ENCODE peak calls at places on chromosomes 3 and 15, in seven cellular contexts. G is tibial nerve; A is brain microvascular endothelial cell; Y is tibial artery; M is RWPE1; Z is CD8-positive, alpha-beta memory T cell; H is GM23338. B is an unnamed sample.
A peak's percentile ranks its signal among the peaks of the same experiment; 100 is the strongest.

GRCh38 chr3:35944915-35945710 is 305.8 kb downstream of the ARPP21 start:
- DNase-seq in A (peak; percentile 44), Z (no peak), H (no peak), Y (no peak), G (no peak), M (peak; percentile 3), B (no peak)

GRCh38 chr15:54620916-54621315 is 575.8 kb downstream of the RSL24D1 start:
- DNase-seq in Z (no peak), A (no peak), M (no peak), H (no peak), Y (no peak), G (no peak), B (no peak)

GRCh38 chr3:67941433-67942030 is 287.1 kb upstream of the SUCLG2 start:
- DNase-seq in M (no peak), H (no peak), Y (no peak), Z (no peak), A (no peak), G (no peak), B (no peak)

GRCh38 chr15:76006136-76006778 is 6.0 kb downstream of the NRG4 start:
- DNase-seq in G (peak; percentile 48), H (no peak), Z (no peak), Y (peak; percentile 22), M (no peak), A (no peak), B (peak; percentile 61)

GRCh38 chr15:29887719-29888118 is 65.5 kb upstream of the TJP1 start:
- DNase-seq in Y (no peak), G (no peak), A (no peak), M (no peak), Z (no peak), H (no peak), B (no peak)

GRCh38 chr15:100715571-100716455 is 113.4 kb downstream of the ASB7 start:
- DNase-seq in G (no peak), H (no peak), Y (no peak), M (no peak), Z (no peak), A (no peak), B (peak; percentile 94)

GRCh38 chr3:131401978-131402377 is 20.4 kb downstream of the NUDT16 start:
- DNase-seq in G (no peak), A (no peak), Y (no peak), M (no peak), H (no peak), Z (no peak), B (no peak)

GRCh38 chr3:157464283-157464682 is 27.6 kb downstream of the PTX3 start:
- DNase-seq in Z (no peak), M (no peak), A (peak; percentile 60), Y (no peak), H (no peak), G (no peak), B (no peak)

GRCh38 chr15:74613953-74614743 is 1.5 kb upstream of the CLK3 start:
- DNase-seq in Y (no peak), M (peak; percentile 86), A (no peak), G (no peak), Z (no peak), H (peak; percentile 84), B (no peak)

GRCh38 chr3:59709702-59710555 is 660.1 kb upstream of the CFAP20DC start:
- DNase-seq in G (peak; percentile 37), H (no peak), M (no peak), A (no peak), Y (peak; percentile 74), Z (no peak), B (peak; percentile 40)

GRCh38 chr3:52422669-52423068 is 22.2 kb downstream of the SEMA3G start:
- DNase-seq in H (no peak), Y (no peak), Z (no peak), M (no peak), A (no peak), G (no peak), B (no peak)

GRCh38 chr15:49331951-49332350 is 91.1 kb upstream of the FGF7 start:
- DNase-seq in Y (no peak), M (no peak), Z (no peak), A (peak; percentile 4), H (no peak), G (no peak), B (no peak)

GRCh38 chr15:49323207-49323606 is 99.8 kb upstream of the FGF7 start:
- DNase-seq in Z (no peak), M (no peak), Y (no peak), A (no peak), G (no peak), H (no peak), B (no peak)

GRCh38 chr15:49327927-49328326 is 95.1 kb upstream of the FGF7 start:
- DNase-seq in Z (no peak), M (no peak), Y (no peak), H (no peak), A (no peak), G (no peak), B (no peak)

GRCh38 chr15:49330166-49330565 is 92.9 kb upstream of the FGF7 start:
- DNase-seq in Y (no peak), Z (no peak), A (no peak), M (no peak), H (no peak), G (no peak), B (no peak)

GRCh38 chr15:49328941-49329340 is 94.1 kb upstream of the FGF7 start:
- DNase-seq in Y (no peak), H (peak; percentile 92), M (no peak), A (no peak), G (no peak), Z (no peak), B (no peak)
- H3K27ac ChIP-seq in Y (no peak overlapping the region), H (peak overlapping the region; percentile 70), M (no peak overlapping the region), A (no peak overlapping the region), G (no peak overlapping the region), Z (no peak overlapping the region), B (no peak overlapping the region)

GRCh38 chr3:25915673-25916072 is 125.8 kb downstream of the OXSM start:
- DNase-seq in Y (no peak), Z (no peak), A (no peak), M (no peak), H (no peak), G (no peak), B (no peak)

GRCh38 chr3:25911525-25912295 is 121.8 kb downstream of the OXSM start:
- DNase-seq in Y (no peak), M (no peak), H (no peak), Z (peak; percentile 51), G (no peak), A (no peak), B (no peak)

GRCh38 chr3:25916286-25916685 is 126.4 kb downstream of the OXSM start:
- DNase-seq in H (no peak), Z (no peak), M (no peak), Y (no peak), G (no peak), A (no peak), B (no peak)

GRCh38 chr3:25910997-25911396 is 121.1 kb downstream of the OXSM start:
- DNase-seq in H (peak; percentile 89), A (peak; percentile 2), Y (no peak), G (peak; percentile 13), M (no peak), Z (peak; percentile 48), B (no peak)

DNA sequence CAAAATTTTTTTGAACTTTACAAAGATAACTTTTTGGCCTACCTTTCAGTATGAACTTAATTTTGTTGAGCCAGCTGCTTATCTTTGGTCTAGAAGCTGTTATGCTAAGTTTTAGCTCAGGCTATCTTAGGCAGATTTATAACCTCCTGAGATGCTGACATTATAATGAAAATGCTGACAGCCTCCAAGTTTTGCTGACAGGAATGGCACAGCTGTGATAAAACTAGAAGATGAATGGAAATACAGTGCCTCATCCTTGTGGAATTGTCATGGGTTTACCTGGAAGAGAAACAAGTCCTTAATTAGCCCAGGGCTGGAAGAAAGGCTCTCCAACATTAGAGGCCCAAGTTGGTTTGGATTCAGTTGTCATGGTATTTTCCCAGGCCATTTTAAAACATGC is 123.3 kb downstream of the OXSM start:
- DNase-seq in G (no peak), H (no peak), Y (no peak), M (no peak), Z (no peak), A (no peak), B (no peak)
- H3K27ac ChIP-seq in G (no peak overlapping the region), H (no peak overlapping the region), Y (no peak overlapping the region), M (no peak overlapping the region), Z (no peak overlapping the region), A (no peak overlapping the region), B (no peak overlapping the region)

GRCh38 chr3:58535531-58536500 is 1.2 kb downstream of the ACOX2 start:
- DNase-seq in M (no peak), G (no peak), Z (no peak), H (no peak), A (no peak), Y (no peak), B (peak; percentile 96)
- H3K27ac ChIP-seq in M (peak overlapping the region; percentile 56), G (peak overlapping the region; percentile 81), Z (no peak overlapping the region), H (no peak overlapping the region), A (no peak overlapping the region), Y (peak overlapping the region; percentile 83), B (peak overlapping the region; percentile 72)

DNA sequence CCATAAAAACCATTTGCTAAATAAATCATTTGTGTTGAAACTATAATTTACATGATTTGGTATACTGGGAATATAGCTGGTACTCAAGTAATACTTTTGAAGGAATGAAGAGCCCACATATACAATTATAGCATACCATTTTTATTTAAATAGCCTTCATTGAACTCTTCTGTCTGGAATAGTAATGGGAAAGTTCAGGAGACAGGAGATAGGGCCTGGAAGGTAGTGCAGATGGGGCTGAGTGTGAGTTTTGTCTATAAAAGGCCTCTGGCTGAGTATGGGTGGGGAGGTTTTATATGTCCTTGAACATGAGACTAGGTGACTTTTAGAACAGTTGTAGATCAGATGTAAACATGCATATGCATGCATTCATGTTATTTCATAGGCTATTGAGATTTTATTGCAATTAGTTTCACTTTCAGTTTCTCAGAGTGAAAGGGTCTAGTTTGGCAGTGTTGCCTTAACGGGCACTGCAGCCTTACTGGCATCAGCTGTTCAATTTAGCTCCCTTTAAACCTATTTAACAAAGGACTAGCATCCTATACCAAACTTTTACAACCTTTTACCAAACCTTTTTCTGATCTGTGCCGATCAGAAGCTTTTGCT is 27.2 kb downstream of the CGGBP1 start:
- DNase-seq in H (peak; percentile 2), Z (peak; percentile 53), M (peak; percentile 20), G (no peak), A (peak; percentile 8), Y (no peak), B (no peak)
- H3K27ac ChIP-seq in H (no peak overlapping the region), Z (peak overlapping the region; percentile 47), M (no peak overlapping the region), G (peak overlapping the region; percentile 62), A (peak overlapping the region; percentile 38), Y (peak overlapping the region; percentile 83), B (peak overlapping the region; percentile 69)

DNA sequence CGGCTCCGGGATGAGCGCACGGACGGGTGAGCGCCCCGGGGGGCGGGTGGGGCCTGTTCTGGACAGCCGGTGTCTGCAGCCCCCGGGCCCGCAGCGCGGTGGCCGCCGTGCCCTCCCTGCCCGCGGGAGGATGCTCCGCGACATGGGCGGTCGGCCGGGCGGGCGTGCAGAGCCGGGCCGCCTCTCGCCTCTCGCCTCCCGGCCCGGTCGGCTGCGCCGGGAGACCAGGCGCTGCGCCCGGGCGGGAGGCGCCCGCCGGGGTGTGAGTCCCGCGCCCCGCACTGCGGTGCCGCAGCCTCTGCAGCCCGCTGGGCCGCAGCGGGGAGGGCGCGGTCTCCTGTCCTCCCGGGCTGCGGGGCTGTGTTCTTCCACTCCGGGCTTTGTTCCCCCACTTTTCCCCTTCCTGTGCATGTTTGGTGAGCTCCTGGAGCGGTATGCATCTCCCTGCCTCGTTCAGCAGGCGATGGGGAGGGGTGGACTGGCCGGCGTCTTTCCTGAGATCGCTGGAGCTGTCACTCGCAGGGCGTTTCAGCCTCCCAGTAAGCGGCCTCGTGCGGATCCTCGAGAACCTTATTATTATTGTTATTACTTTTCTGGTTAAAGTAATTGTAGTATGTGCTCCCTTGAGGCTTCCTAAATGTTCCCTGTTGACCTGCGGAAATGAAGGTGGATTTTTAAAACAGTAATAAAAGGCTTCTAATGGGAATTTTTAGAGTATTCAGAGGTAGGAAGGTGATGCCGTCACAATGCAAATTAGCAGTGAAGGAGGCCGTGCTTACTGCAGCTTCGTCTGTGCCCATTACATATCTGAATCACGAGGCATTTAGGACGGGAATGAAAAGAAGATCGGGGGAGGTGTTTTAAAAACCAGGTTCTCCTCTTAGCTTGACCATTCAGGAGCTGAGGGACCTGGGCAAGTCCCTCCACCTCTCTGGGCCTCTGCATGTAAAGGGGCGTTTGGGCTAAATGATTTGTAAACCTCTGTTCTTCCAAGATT is 588 bp downstream of the TMOD2 start:
- DNase-seq in M (peak; percentile 43), H (peak; percentile 69), Z (no peak), G (no peak), Y (no peak), A (no peak), B (peak; percentile 40)
- H3K27ac ChIP-seq in M (peak overlapping the region; percentile 44), H (no peak overlapping the region), Z (no peak overlapping the region), G (peak overlapping the region; percentile 74), Y (peak overlapping the region; percentile 43), A (no peak overlapping the region), B (no peak overlapping the region)

B was measured in right lobe of liver.